ENCODE peak calls at places on chromosomes 11 and 22, in nine cellular contexts. One of them, this sample, is unnamed.

GRCh38 chr22:29098296-29098695 is 25.5 kb downstream of the KREMEN1 start:
- DNase-seq in stimulated activated effector memory CD8-positive, alpha-beta T cell treated with anti-CD3 and anti-CD28 coated beads, Interleukin-12 subunit alpha, Interleukin-12 subunit beta, amount 100 ng/mL, for 72 hours: no peak
- DNase-seq in neural crest cell: no peak
- DNase-seq in NCI-H1105: no peak
- DNase-seq in cardiac fibroblast: no peak
- DNase-seq in activated CD4-positive, CD25-positive, alpha-beta regulatory T cell treated with anti-CD3 and anti-CD28 coated beads, Interleukin-2, amount 50 U/mL, for 16 hours: no peak
- DNase-seq in nucleus accumbens: no peak
- DNase-seq in activated T-helper 1 cell treated with Interleukin-2 at 50 U/mL for 16 hours: no peak
- DNase-seq in NCI-H69: no peak
- DNase-seq in this sample: peak

GRCh38 chr11:29173660-29174062 is 843.2 kb downstream of the KCNA4 start:
- DNase-seq in stimulated activated effector memory CD8-positive, alpha-beta T cell treated with anti-CD3 and anti-CD28 coated beads, Interleukin-12 subunit alpha, Interleukin-12 subunit beta, amount 100 ng/mL, for 72 hours: no peak
- DNase-seq in neural crest cell: no peak
- DNase-seq in NCI-H1105: no peak
- DNase-seq in cardiac fibroblast: peak
- DNase-seq in activated CD4-positive, CD25-positive, alpha-beta regulatory T cell treated with anti-CD3 and anti-CD28 coated beads, Interleukin-2, amount 50 U/mL, for 16 hours: no peak
- DNase-seq in nucleus accumbens: no peak
- DNase-seq in activated T-helper 1 cell treated with Interleukin-2 at 50 U/mL for 16 hours: no peak
- DNase-seq in NCI-H69: no peak
- DNase-seq in this sample: no peak

GRCh38 chr22:45497268-45497667 is 5.4 kb upstream of the FBLN1 start:
- DNase-seq in stimulated activated effector memory CD8-positive, alpha-beta T cell treated with anti-CD3 and anti-CD28 coated beads, Interleukin-12 subunit alpha, Interleukin-12 subunit beta, amount 100 ng/mL, for 72 hours: no peak
- DNase-seq in neural crest cell: no peak
- DNase-seq in NCI-H1105: no peak
- DNase-seq in cardiac fibroblast: peak
- DNase-seq in activated CD4-positive, CD25-positive, alpha-beta regulatory T cell treated with anti-CD3 and anti-CD28 coated beads, Interleukin-2, amount 50 U/mL, for 16 hours: no peak
- DNase-seq in nucleus accumbens: no peak
- DNase-seq in activated T-helper 1 cell treated with Interleukin-2 at 50 U/mL for 16 hours: no peak
- DNase-seq in NCI-H69: no peak
- DNase-seq in this sample: no peak

GRCh38 chr22:44158766-44159165 is 22.0 kb upstream of the PARVG start:
- DNase-seq in stimulated activated effector memory CD8-positive, alpha-beta T cell treated with anti-CD3 and anti-CD28 coated beads, Interleukin-12 subunit alpha, Interleukin-12 subunit beta, amount 100 ng/mL, for 72 hours: no peak
- DNase-seq in neural crest cell: no peak
- DNase-seq in NCI-H1105: no peak
- DNase-seq in cardiac fibroblast: peak
- DNase-seq in activated CD4-positive, CD25-positive, alpha-beta regulatory T cell treated with anti-CD3 and anti-CD28 coated beads, Interleukin-2, amount 50 U/mL, for 16 hours: no peak
- DNase-seq in nucleus accumbens: no peak
- DNase-seq in activated T-helper 1 cell treated with Interleukin-2 at 50 U/mL for 16 hours: no peak
- DNase-seq in NCI-H69: no peak
- DNase-seq in this sample: no peak

GRCh38 chr11:21646351-21646750 is 546.5 kb upstream of the ANO5 start:
- DNase-seq in stimulated activated effector memory CD8-positive, alpha-beta T cell treated with anti-CD3 and anti-CD28 coated beads, Interleukin-12 subunit alpha, Interleukin-12 subunit beta, amount 100 ng/mL, for 72 hours: no peak
- DNase-seq in neural crest cell: no peak
- DNase-seq in NCI-H1105: no peak
- DNase-seq in cardiac fibroblast: no peak
- DNase-seq in activated CD4-positive, CD25-positive, alpha-beta regulatory T cell treated with anti-CD3 and anti-CD28 coated beads, Interleukin-2, amount 50 U/mL, for 16 hours: no peak
- DNase-seq in nucleus accumbens: no peak
- DNase-seq in activated T-helper 1 cell treated with Interleukin-2 at 50 U/mL for 16 hours: no peak
- DNase-seq in NCI-H69: no peak
- DNase-seq in this sample: no peak

GRCh38 chr22:50620861-50621490 is 7.0 kb downstream of the ARSA start:
- DNase-seq in stimulated activated effector memory CD8-positive, alpha-beta T cell treated with anti-CD3 and anti-CD28 coated beads, Interleukin-12 subunit alpha, Interleukin-12 subunit beta, amount 100 ng/mL, for 72 hours: peak
- DNase-seq in neural crest cell: no peak
- DNase-seq in NCI-H1105: no peak
- DNase-seq in cardiac fibroblast: no peak
- DNase-seq in activated CD4-positive, CD25-positive, alpha-beta regulatory T cell treated with anti-CD3 and anti-CD28 coated beads, Interleukin-2, amount 50 U/mL, for 16 hours: peak
- DNase-seq in nucleus accumbens: no peak
- DNase-seq in activated T-helper 1 cell treated with Interleukin-2 at 50 U/mL for 16 hours: peak
- DNase-seq in NCI-H69: peak
- DNase-seq in this sample: no peak

GRCh38 chr11:73566422-73566821 is 31.5 kb downstream of the FAM168A start:
- DNase-seq in stimulated activated effector memory CD8-positive, alpha-beta T cell treated with anti-CD3 and anti-CD28 coated beads, Interleukin-12 subunit alpha, Interleukin-12 subunit beta, amount 100 ng/mL, for 72 hours: no peak
- DNase-seq in neural crest cell: no peak
- DNase-seq in NCI-H1105: no peak
- DNase-seq in cardiac fibroblast: no peak
- DNase-seq in activated CD4-positive, CD25-positive, alpha-beta regulatory T cell treated with anti-CD3 and anti-CD28 coated beads, Interleukin-2, amount 50 U/mL, for 16 hours: no peak
- DNase-seq in nucleus accumbens: no peak
- DNase-seq in activated T-helper 1 cell treated with Interleukin-2 at 50 U/mL for 16 hours: no peak
- DNase-seq in NCI-H69: peak
- DNase-seq in this sample: no peak

GRCh38 chr11:118290923-118291322 is 13.6 kb upstream of the CD3E start:
- DNase-seq in stimulated activated effector memory CD8-positive, alpha-beta T cell treated with anti-CD3 and anti-CD28 coated beads, Interleukin-12 subunit alpha, Interleukin-12 subunit beta, amount 100 ng/mL, for 72 hours: no peak
- DNase-seq in neural crest cell: no peak
- DNase-seq in NCI-H1105: no peak
- DNase-seq in cardiac fibroblast: peak
- DNase-seq in activated CD4-positive, CD25-positive, alpha-beta regulatory T cell treated with anti-CD3 and anti-CD28 coated beads, Interleukin-2, amount 50 U/mL, for 16 hours: no peak
- DNase-seq in nucleus accumbens: no peak
- DNase-seq in activated T-helper 1 cell treated with Interleukin-2 at 50 U/mL for 16 hours: no peak
- DNase-seq in NCI-H69: peak
- DNase-seq in this sample: no peak

GRCh38 chr22:21612858-21613257 is 17.0 kb downstream of the YDJC start:
- DNase-seq in stimulated activated effector memory CD8-positive, alpha-beta T cell treated with anti-CD3 and anti-CD28 coated beads, Interleukin-12 subunit alpha, Interleukin-12 subunit beta, amount 100 ng/mL, for 72 hours: no peak
- DNase-seq in neural crest cell: no peak
- DNase-seq in NCI-H1105: no peak
- DNase-seq in cardiac fibroblast: no peak
- DNase-seq in activated CD4-positive, CD25-positive, alpha-beta regulatory T cell treated with anti-CD3 and anti-CD28 coated beads, Interleukin-2, amount 50 U/mL, for 16 hours: no peak
- DNase-seq in nucleus accumbens: no peak
- DNase-seq in activated T-helper 1 cell treated with Interleukin-2 at 50 U/mL for 16 hours: no peak
- DNase-seq in NCI-H69: no peak
- DNase-seq in this sample: no peak

GRCh38 chr22:29315286-29316195 is at the start of gene RASL10A:
- DNase-seq in stimulated activated effector memory CD8-positive, alpha-beta T cell treated with anti-CD3 and anti-CD28 coated beads, Interleukin-12 subunit alpha, Interleukin-12 subunit beta, amount 100 ng/mL, for 72 hours: no peak
- DNase-seq in neural crest cell: no peak
- DNase-seq in NCI-H1105: no peak
- DNase-seq in cardiac fibroblast: no peak
- DNase-seq in activated CD4-positive, CD25-positive, alpha-beta regulatory T cell treated with anti-CD3 and anti-CD28 coated beads, Interleukin-2, amount 50 U/mL, for 16 hours: no peak
- DNase-seq in nucleus accumbens: no peak
- DNase-seq in activated T-helper 1 cell treated with Interleukin-2 at 50 U/mL for 16 hours: no peak
- DNase-seq in NCI-H69: peak
- DNase-seq in this sample: no peak

GRCh38 chr11:36609383-36609782 is 11.3 kb upstream of the RAG2 start:
- DNase-seq in stimulated activated effector memory CD8-positive, alpha-beta T cell treated with anti-CD3 and anti-CD28 coated beads, Interleukin-12 subunit alpha, Interleukin-12 subunit beta, amount 100 ng/mL, for 72 hours: no peak
- DNase-seq in neural crest cell: no peak
- DNase-seq in NCI-H1105: no peak
- DNase-seq in cardiac fibroblast: no peak
- DNase-seq in activated CD4-positive, CD25-positive, alpha-beta regulatory T cell treated with anti-CD3 and anti-CD28 coated beads, Interleukin-2, amount 50 U/mL, for 16 hours: no peak
- DNase-seq in nucleus accumbens: no peak
- DNase-seq in activated T-helper 1 cell treated with Interleukin-2 at 50 U/mL for 16 hours: no peak
- DNase-seq in NCI-H69: no peak
- DNase-seq in this sample: no peak

GRCh38 chr11:88575876-88576275 is 238.3 kb upstream of the CTSC start:
- DNase-seq in stimulated activated effector memory CD8-positive, alpha-beta T cell treated with anti-CD3 and anti-CD28 coated beads, Interleukin-12 subunit alpha, Interleukin-12 subunit beta, amount 100 ng/mL, for 72 hours: no peak
- DNase-seq in neural crest cell: no peak
- DNase-seq in NCI-H1105: no peak
- DNase-seq in cardiac fibroblast: no peak
- DNase-seq in activated CD4-positive, CD25-positive, alpha-beta regulatory T cell treated with anti-CD3 and anti-CD28 coated beads, Interleukin-2, amount 50 U/mL, for 16 hours: no peak
- DNase-seq in nucleus accumbens: no peak
- DNase-seq in activated T-helper 1 cell treated with Interleukin-2 at 50 U/mL for 16 hours: no peak
- DNase-seq in NCI-H69: no peak
- DNase-seq in this sample: no peak

GRCh38 chr22:27900153-27900552 is 18.9 kb downstream of the PITPNB start:
- DNase-seq in stimulated activated effector memory CD8-positive, alpha-beta T cell treated with anti-CD3 and anti-CD28 coated beads, Interleukin-12 subunit alpha, Interleukin-12 subunit beta, amount 100 ng/mL, for 72 hours: no peak
- DNase-seq in neural crest cell: no peak
- DNase-seq in NCI-H1105: no peak
- DNase-seq in cardiac fibroblast: no peak
- DNase-seq in activated CD4-positive, CD25-positive, alpha-beta regulatory T cell treated with anti-CD3 and anti-CD28 coated beads, Interleukin-2, amount 50 U/mL, for 16 hours: no peak
- DNase-seq in nucleus accumbens: no peak
- DNase-seq in activated T-helper 1 cell treated with Interleukin-2 at 50 U/mL for 16 hours: no peak
- DNase-seq in NCI-H69: no peak
- DNase-seq in this sample: no peak

GRCh38 chr11:43941257-43941879 is 1.1 kb upstream of the C11orf96 start:
- DNase-seq in stimulated activated effector memory CD8-positive, alpha-beta T cell treated with anti-CD3 and anti-CD28 coated beads, Interleukin-12 subunit alpha, Interleukin-12 subunit beta, amount 100 ng/mL, for 72 hours: no peak
- DNase-seq in neural crest cell: no peak
- DNase-seq in NCI-H1105: no peak
- DNase-seq in cardiac fibroblast: peak
- DNase-seq in activated CD4-positive, CD25-positive, alpha-beta regulatory T cell treated with anti-CD3 and anti-CD28 coated beads, Interleukin-2, amount 50 U/mL, for 16 hours: no peak
- DNase-seq in nucleus accumbens: no peak
- DNase-seq in activated T-helper 1 cell treated with Interleukin-2 at 50 U/mL for 16 hours: no peak
- DNase-seq in NCI-H69: peak
- DNase-seq in this sample: no peak

GRCh38 chr11:33266418-33267215 is 9.4 kb downstream of the HIPK3 start:
- DNase-seq in stimulated activated effector memory CD8-positive, alpha-beta T cell treated with anti-CD3 and anti-CD28 coated beads, Interleukin-12 subunit alpha, Interleukin-12 subunit beta, amount 100 ng/mL, for 72 hours: no peak
- DNase-seq in neural crest cell: no peak
- DNase-seq in NCI-H1105: no peak
- DNase-seq in cardiac fibroblast: peak
- DNase-seq in activated CD4-positive, CD25-positive, alpha-beta regulatory T cell treated with anti-CD3 and anti-CD28 coated beads, Interleukin-2, amount 50 U/mL, for 16 hours: no peak
- DNase-seq in nucleus accumbens: no peak
- DNase-seq in activated T-helper 1 cell treated with Interleukin-2 at 50 U/mL for 16 hours: no peak
- DNase-seq in NCI-H69: peak
- DNase-seq in this sample: no peak

GRCh38 chr22:22112533-22113294 is 130.1 kb upstream of the TOP3B start:
- DNase-seq in stimulated activated effector memory CD8-positive, alpha-beta T cell treated with anti-CD3 and anti-CD28 coated beads, Interleukin-12 subunit alpha, Interleukin-12 subunit beta, amount 100 ng/mL, for 72 hours: no peak
- DNase-seq in neural crest cell: no peak
- DNase-seq in NCI-H1105: no peak
- DNase-seq in cardiac fibroblast: no peak
- DNase-seq in activated CD4-positive, CD25-positive, alpha-beta regulatory T cell treated with anti-CD3 and anti-CD28 coated beads, Interleukin-2, amount 50 U/mL, for 16 hours: no peak
- DNase-seq in nucleus accumbens: no peak
- DNase-seq in activated T-helper 1 cell treated with Interleukin-2 at 50 U/mL for 16 hours: no peak
- DNase-seq in NCI-H69: no peak
- DNase-seq in this sample: no peak

GRCh38 chr11:119000906-119001305 is 3.0 kb downstream of the CENATAC start:
- DNase-seq in stimulated activated effector memory CD8-positive, alpha-beta T cell treated with anti-CD3 and anti-CD28 coated beads, Interleukin-12 subunit alpha, Interleukin-12 subunit beta, amount 100 ng/mL, for 72 hours: no peak
- DNase-seq in neural crest cell: no peak
- DNase-seq in NCI-H1105: no peak
- DNase-seq in cardiac fibroblast: no peak
- DNase-seq in activated CD4-positive, CD25-positive, alpha-beta regulatory T cell treated with anti-CD3 and anti-CD28 coated beads, Interleukin-2, amount 50 U/mL, for 16 hours: no peak
- DNase-seq in nucleus accumbens: no peak
- DNase-seq in activated T-helper 1 cell treated with Interleukin-2 at 50 U/mL for 16 hours: no peak
- DNase-seq in NCI-H69: no peak
- DNase-seq in this sample: no peak

GRCh38 chr11:123561046-123561781 is 93.2 kb downstream of the SCN3B start:
- DNase-seq in stimulated activated effector memory CD8-positive, alpha-beta T cell treated with anti-CD3 and anti-CD28 coated beads, Interleukin-12 subunit alpha, Interleukin-12 subunit beta, amount 100 ng/mL, for 72 hours: no peak
- DNase-seq in neural crest cell: no peak
- DNase-seq in NCI-H1105: peak
- DNase-seq in cardiac fibroblast: peak
- DNase-seq in activated CD4-positive, CD25-positive, alpha-beta regulatory T cell treated with anti-CD3 and anti-CD28 coated beads, Interleukin-2, amount 50 U/mL, for 16 hours: no peak
- DNase-seq in nucleus accumbens: peak
- DNase-seq in activated T-helper 1 cell treated with Interleukin-2 at 50 U/mL for 16 hours: no peak
- DNase-seq in NCI-H69: peak
- DNase-seq in this sample: no peak

GRCh38 chr11:92556435-92556834 is 331.8 kb downstream of the FAT3 start:
- DNase-seq in stimulated activated effector memory CD8-positive, alpha-beta T cell treated with anti-CD3 and anti-CD28 coated beads, Interleukin-12 subunit alpha, Interleukin-12 subunit beta, amount 100 ng/mL, for 72 hours: no peak
- DNase-seq in neural crest cell: no peak
- DNase-seq in NCI-H1105: no peak
- DNase-seq in cardiac fibroblast: peak
- DNase-seq in activated CD4-positive, CD25-positive, alpha-beta regulatory T cell treated with anti-CD3 and anti-CD28 coated beads, Interleukin-2, amount 50 U/mL, for 16 hours: no peak
- DNase-seq in nucleus accumbens: no peak
- DNase-seq in activated T-helper 1 cell treated with Interleukin-2 at 50 U/mL for 16 hours: no peak
- DNase-seq in NCI-H69: no peak
- DNase-seq in this sample: no peak

GRCh38 chr11:2933376-2934056 is 4.3 kb upstream of the PHLDA2 start:
- DNase-seq in stimulated activated effector memory CD8-positive, alpha-beta T cell treated with anti-CD3 and anti-CD28 coated beads, Interleukin-12 subunit alpha, Interleukin-12 subunit beta, amount 100 ng/mL, for 72 hours: peak
- DNase-seq in neural crest cell: no peak
- DNase-seq in NCI-H1105: no peak
- DNase-seq in cardiac fibroblast: peak
- DNase-seq in activated CD4-positive, CD25-positive, alpha-beta regulatory T cell treated with anti-CD3 and anti-CD28 coated beads, Interleukin-2, amount 50 U/mL, for 16 hours: no peak
- DNase-seq in nucleus accumbens: no peak
- DNase-seq in activated T-helper 1 cell treated with Interleukin-2 at 50 U/mL for 16 hours: no peak
- DNase-seq in NCI-H69: no peak
- DNase-seq in this sample: no peak

GRCh38 chr11:107929611-107930200 is 1.5 kb downstream of the RAB39A start:
- DNase-seq in stimulated activated effector memory CD8-positive, alpha-beta T cell treated with anti-CD3 and anti-CD28 coated beads, Interleukin-12 subunit alpha, Interleukin-12 subunit beta, amount 100 ng/mL, for 72 hours: no peak
- DNase-seq in neural crest cell: no peak
- DNase-seq in NCI-H1105: no peak
- DNase-seq in cardiac fibroblast: no peak
- DNase-seq in activated CD4-positive, CD25-positive, alpha-beta regulatory T cell treated with anti-CD3 and anti-CD28 coated beads, Interleukin-2, amount 50 U/mL, for 16 hours: no peak
- DNase-seq in nucleus accumbens: peak
- DNase-seq in activated T-helper 1 cell treated with Interleukin-2 at 50 U/mL for 16 hours: no peak
- DNase-seq in NCI-H69: peak
- DNase-seq in this sample: no peak

GRCh38 chr11:118615996-118616395 is 8.6 kb downstream of the PHLDB1 start:
- DNase-seq in stimulated activated effector memory CD8-positive, alpha-beta T cell treated with anti-CD3 and anti-CD28 coated beads, Interleukin-12 subunit alpha, Interleukin-12 subunit beta, amount 100 ng/mL, for 72 hours: no peak
- DNase-seq in neural crest cell: no peak
- DNase-seq in NCI-H1105: no peak
- DNase-seq in cardiac fibroblast: no peak
- DNase-seq in activated CD4-positive, CD25-positive, alpha-beta regulatory T cell treated with anti-CD3 and anti-CD28 coated beads, Interleukin-2, amount 50 U/mL, for 16 hours: no peak
- DNase-seq in nucleus accumbens: no peak
- DNase-seq in activated T-helper 1 cell treated with Interleukin-2 at 50 U/mL for 16 hours: no peak
- DNase-seq in NCI-H69: peak
- DNase-seq in this sample: no peak

GRCh38 chr22:44331881-44332714 is 19.3 kb upstream of the SHISAL1 start:
- DNase-seq in stimulated activated effector memory CD8-positive, alpha-beta T cell treated with anti-CD3 and anti-CD28 coated beads, Interleukin-12 subunit alpha, Interleukin-12 subunit beta, amount 100 ng/mL, for 72 hours: no peak
- DNase-seq in neural crest cell: peak
- DNase-seq in NCI-H1105: peak
- DNase-seq in cardiac fibroblast: peak
- DNase-seq in activated CD4-positive, CD25-positive, alpha-beta regulatory T cell treated with anti-CD3 and anti-CD28 coated beads, Interleukin-2, amount 50 U/mL, for 16 hours: no peak
- DNase-seq in nucleus accumbens: no peak
- DNase-seq in activated T-helper 1 cell treated with Interleukin-2 at 50 U/mL for 16 hours: no peak
- DNase-seq in NCI-H69: peak
- DNase-seq in this sample: no peak

GRCh38 chr11:19832901-19833300 is 120.3 kb downstream of the NAV2 start:
- DNase-seq in stimulated activated effector memory CD8-positive, alpha-beta T cell treated with anti-CD3 and anti-CD28 coated beads, Interleukin-12 subunit alpha, Interleukin-12 subunit beta, amount 100 ng/mL, for 72 hours: no peak
- DNase-seq in neural crest cell: no peak
- DNase-seq in NCI-H1105: no peak
- DNase-seq in cardiac fibroblast: no peak
- DNase-seq in activated CD4-positive, CD25-positive, alpha-beta regulatory T cell treated with anti-CD3 and anti-CD28 coated beads, Interleukin-2, amount 50 U/mL, for 16 hours: no peak
- DNase-seq in nucleus accumbens: no peak
- DNase-seq in activated T-helper 1 cell treated with Interleukin-2 at 50 U/mL for 16 hours: no peak
- DNase-seq in NCI-H69: no peak
- DNase-seq in this sample: no peak

GRCh38 chr11:106420048-106420665 is 342.7 kb downstream of the AASDHPPT start:
- DNase-seq in stimulated activated effector memory CD8-positive, alpha-beta T cell treated with anti-CD3 and anti-CD28 coated beads, Interleukin-12 subunit alpha, Interleukin-12 subunit beta, amount 100 ng/mL, for 72 hours: no peak
- DNase-seq in neural crest cell: no peak
- DNase-seq in NCI-H1105: no peak
- DNase-seq in cardiac fibroblast: peak
- DNase-seq in activated CD4-positive, CD25-positive, alpha-beta regulatory T cell treated with anti-CD3 and anti-CD28 coated beads, Interleukin-2, amount 50 U/mL, for 16 hours: no peak
- DNase-seq in nucleus accumbens: no peak
- DNase-seq in activated T-helper 1 cell treated with Interleukin-2 at 50 U/mL for 16 hours: no peak
- DNase-seq in NCI-H69: no peak
- DNase-seq in this sample: no peak

GRCh38 chr11:130369713-130370112 is 55.0 kb upstream of the ZBTB44 start:
- DNase-seq in stimulated activated effector memory CD8-positive, alpha-beta T cell treated with anti-CD3 and anti-CD28 coated beads, Interleukin-12 subunit alpha, Interleukin-12 subunit beta, amount 100 ng/mL, for 72 hours: no peak
- DNase-seq in neural crest cell: no peak
- DNase-seq in NCI-H1105: no peak
- DNase-seq in cardiac fibroblast: no peak
- DNase-seq in activated CD4-positive, CD25-positive, alpha-beta regulatory T cell treated with anti-CD3 and anti-CD28 coated beads, Interleukin-2, amount 50 U/mL, for 16 hours: no peak
- DNase-seq in nucleus accumbens: peak
- DNase-seq in activated T-helper 1 cell treated with Interleukin-2 at 50 U/mL for 16 hours: no peak
- DNase-seq in NCI-H69: no peak
- DNase-seq in this sample: no peak

This sample was measured in NCI-H1048.